ENCODE peak calls at places on chromosomes 16 and 17, in ten cellular contexts. L, D, A, O, H, W, V, G, T and Q are unnamed samples.
A peak's percentile ranks its signal among the peaks of the same experiment; 100 is the strongest.

GRCh38 chr16:1512174-1512573 is 19.0 kb downstream of the TELO2 start:
- DNase-seq in L (no peak), D (no peak), A (no peak), O (no peak), H (no peak), W (no peak), V (no peak), G (no peak), T (no peak), Q (peak; percentile 85)

GRCh38 chr17:50684612-50685333 is 22.9 kb downstream of the ANKRD40 start:
- DNase-seq in L (no peak), D (no peak), A (peak; percentile 45), O (no peak), H (no peak), W (no peak), V (peak; percentile 39), G (no peak), T (peak; percentile 80), Q (peak; percentile 73)

GRCh38 chr16:84839956-84840355 is 20.2 kb downstream of the CRISPLD2 start:
- DNase-seq in L (no peak), D (no peak), A (peak; percentile 63), O (no peak), H (no peak), W (peak; percentile 50), V (no peak), G (no peak), T (no peak), Q (peak; percentile 56)

GRCh38 chr17:7797976-7798375 is 36.0 kb upstream of the KDM6B start:
- DNase-seq in L (no peak), D (no peak), A (no peak), O (no peak), H (no peak), W (no peak), V (no peak), G (no peak), T (no peak), Q (no peak)

GRCh38 chr16:83717814-83718213 is 90.0 kb upstream of the HSBP1 start:
- DNase-seq in L (no peak), D (peak; percentile 20), A (peak; percentile 18), O (no peak), H (no peak), W (peak; percentile 53), V (no peak), G (no peak), T (no peak), Q (no peak)

GRCh38 chr16:68244903-68245853 is at the start of gene PLA2G15:
- DNase-seq in L (peak; percentile 99), D (peak; percentile 99), A (peak; percentile 95), O (peak; percentile 8), H (peak; percentile 97), W (peak; percentile 94), V (peak; percentile 98), G (peak; percentile 94), T (peak; percentile 95), Q (peak; percentile 100)

GRCh38 chr17:2971851-2972250 is 91.6 kb downstream of the OR1D5 start:
- DNase-seq in L (no peak), D (no peak), A (no peak), O (no peak), H (no peak), W (no peak), V (no peak), G (no peak), T (no peak), Q (no peak)

GRCh38 chr16:29775742-29776408 is 2.2 kb upstream of the ZG16 start:
- DNase-seq in L (no peak), D (no peak), A (peak; percentile 35), O (no peak), H (no peak), W (no peak), V (no peak), G (no peak), T (no peak), Q (no peak)

GRCh38 chr17:22337467-22337866 is 645.1 kb downstream of the KCNJ18 start:
- DNase-seq in L (no peak), D (no peak), A (no peak), O (no peak), H (no peak), W (no peak), V (no peak), G (no peak), T (no peak), Q (no peak)

GRCh38 chr17:55601874-55602364 is 90.7 kb upstream of the SMIM36 start:
- DNase-seq in L (no peak), D (no peak), A (peak; percentile 93), O (no peak), H (no peak), W (peak; percentile 68), V (no peak), G (no peak), T (no peak), Q (peak; percentile 51)

GRCh38 chr17:27959382-27959709 is 66.2 kb upstream of the LYRM9 start:
- DNase-seq in L (no peak), D (no peak), A (peak; percentile 76), O (no peak), H (no peak), W (no peak), V (no peak), G (no peak), T (no peak), Q (no peak)

GRCh38 chr17:72273301-72274056 is 152.7 kb downstream of the SOX9 start:
- DNase-seq in L (no peak), D (no peak), A (no peak), O (no peak), H (no peak), W (no peak), V (no peak), G (no peak), T (no peak), Q (no peak)

GRCh38 chr16:69323428-69323827 is 7.0 kb downstream of the PDF start:
- DNase-seq in L (no peak), D (no peak), A (no peak), O (no peak), H (no peak), W (no peak), V (no peak), G (no peak), T (no peak), Q (no peak)
- H3K36me3 ChIP-seq in L (peaks cover 88% of the 10 kb centered on the region), D (peaks cover 100% of the 10 kb centered on the region), A (peaks cover 28% of the 10 kb centered on the region), O (peaks cover 44% of the 10 kb centered on the region), H (peaks cover 99% of the 10 kb centered on the region), W (peaks cover 84% of the 10 kb centered on the region), V (peaks cover 24% of the 10 kb centered on the region), G (peaks cover 77% of the 10 kb centered on the region), T (peaks cover 35% of the 10 kb centered on the region), Q (peaks cover 55% of the 10 kb centered on the region)

DNA sequence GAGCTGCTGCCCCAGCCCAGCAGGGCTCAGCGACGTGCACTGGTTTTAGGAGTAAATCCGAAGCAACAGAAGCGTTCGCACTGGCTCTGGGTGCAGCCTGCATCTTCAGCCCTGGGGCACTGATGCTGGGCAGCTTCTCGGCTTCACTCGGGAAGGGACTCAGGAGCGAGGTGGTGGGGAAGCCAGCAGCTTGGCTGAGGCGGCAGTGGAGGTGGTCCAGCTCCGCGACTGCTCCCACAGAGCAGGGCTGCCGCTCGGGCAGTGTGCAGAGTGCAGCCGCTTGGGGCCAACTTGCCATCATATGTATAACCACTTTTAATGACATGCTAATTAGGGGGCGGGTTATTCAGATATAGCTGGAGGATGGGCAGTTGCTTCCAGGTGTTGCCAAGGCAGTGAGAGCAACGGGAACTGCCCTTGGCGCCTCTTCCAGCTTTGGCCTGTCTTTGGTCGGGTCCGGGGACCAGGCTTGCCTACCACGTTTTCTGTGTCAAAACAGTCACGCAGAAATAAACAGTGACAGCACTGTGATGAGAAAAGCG is 26.7 kb downstream of the METRNL start:
- DNase-seq in L (no peak), D (no peak), A (no peak), O (no peak), H (no peak), W (no peak), V (no peak), G (no peak), T (no peak), Q (no peak)
- H3K4me3 ChIP-seq in L (no peak overlapping the region), D (no peak overlapping the region), A (no peak overlapping the region), O (no peak overlapping the region), H (no peak overlapping the region), W (no peak overlapping the region), V (no peak overlapping the region), G (no peak overlapping the region), T (no peak overlapping the region), Q (no peak overlapping the region)

DNA sequence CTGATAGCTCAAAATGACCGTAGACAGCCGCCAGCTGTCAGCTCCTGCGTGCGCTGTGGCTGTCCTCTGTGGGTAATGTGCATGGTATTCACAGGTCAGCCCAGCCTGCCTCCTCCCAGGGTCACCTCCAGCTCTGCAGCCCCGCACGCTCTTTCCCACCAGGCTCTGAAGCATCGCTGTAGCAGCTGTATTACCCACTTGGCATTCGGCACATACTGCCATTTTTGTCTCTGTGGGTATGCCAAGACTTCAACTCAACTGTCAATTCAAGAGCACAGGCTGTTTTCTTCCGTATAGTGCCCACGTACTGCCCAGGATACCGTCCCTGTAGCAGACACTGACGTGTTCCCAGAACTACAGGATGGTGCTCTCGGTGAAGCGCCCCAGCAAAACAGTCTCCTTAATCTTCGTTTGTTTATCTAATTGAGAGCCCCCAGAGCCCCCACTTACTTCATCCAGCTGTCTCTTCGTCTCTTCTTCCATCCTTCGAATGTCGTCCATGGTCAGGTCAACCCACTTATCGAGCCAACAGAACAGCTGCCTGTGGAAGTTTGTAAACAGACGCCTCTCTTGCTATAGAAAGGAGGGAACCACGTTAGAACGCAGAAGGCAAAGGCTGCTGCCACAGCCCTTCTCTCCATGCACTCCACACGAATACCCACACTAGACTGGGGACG is 17.4 kb upstream of the INPP5K start:
- DNase-seq in L (peak; percentile 28), D (no peak), A (no peak), O (no peak), H (no peak), W (no peak), V (no peak), G (no peak), T (no peak), Q (no peak)
- H3K36me3 ChIP-seq in L (peaks cover 96% of the 10 kb centered on the region), D (peaks cover 88% of the 10 kb centered on the region), A (peaks cover 6% of the 10 kb centered on the region), O (peaks cover 25% of the 10 kb centered on the region), H (peaks cover 98% of the 10 kb centered on the region), W (peaks cover 40% of the 10 kb centered on the region), V (no peaks in the 10 kb centered on the region), G (peaks cover 38% of the 10 kb centered on the region), T (peaks cover 31% of the 10 kb centered on the region), Q (peaks cover 29% of the 10 kb centered on the region)

GRCh38 chr17:37831492-37831891 is 86.6 kb upstream of the HNF1B start:
- DNase-seq in L (no peak), D (no peak), A (no peak), O (no peak), H (no peak), W (no peak), V (no peak), G (no peak), T (no peak), Q (no peak)

GRCh38 chr17:37830151-37830993 is 85.5 kb upstream of the HNF1B start:
- DNase-seq in L (no peak), D (no peak), A (no peak), O (no peak), H (no peak), W (no peak), V (no peak), G (no peak), T (no peak), Q (no peak)

GRCh38 chr17:37828313-37829124 is 83.7 kb upstream of the HNF1B start:
- DNase-seq in L (no peak), D (no peak), A (peak; percentile 41), O (no peak), H (no peak), W (no peak), V (peak; percentile 66), G (no peak), T (no peak), Q (no peak)

GRCh38 chr17:37827905-37828304 is 83.0 kb upstream of the HNF1B start:
- DNase-seq in L (no peak), D (no peak), A (no peak), O (no peak), H (no peak), W (no peak), V (no peak), G (no peak), T (no peak), Q (no peak)

GRCh38 chr17:37829446-37830142 is 84.7 kb upstream of the HNF1B start:
- DNase-seq in L (no peak), D (no peak), A (no peak), O (no peak), H (no peak), W (no peak), V (no peak), G (no peak), T (no peak), Q (no peak)
- H3K4me3 ChIP-seq in L (no peak overlapping the region), D (no peak overlapping the region), A (no peak overlapping the region), O (no peak overlapping the region), H (no peak overlapping the region), W (no peak overlapping the region), V (no peak overlapping the region), G (no peak overlapping the region), T (no peak overlapping the region), Q (no peak overlapping the region)